ENCODE peak calls at places on chromosomes 4 and X, in five cellular contexts. I is mammary epithelial cell, T is PC-3, H is HCT116, O is neuronal stem cell. Y is an unnamed sample. For H3K4me1, the result is how much of the 10 kb centered on the place peaks cover.

GRCh38 chrX:104156630-104157529 is at the start of gene SLC25A53:
- DNase-seq in I (peak), T (peak), H (peak), O (peak), Y (peak)

GRCh38 chr4:2961411-2962098 is 1.7 kb downstream of the NOP14 start:
- DNase-seq in H (no peak), T (no peak), O (peak), I (no peak), Y (no peak)

GRCh38 chr4:24180586-24180985 is 290.7 kb upstream of the PPARGC1A start:
- DNase-seq in H (no peak), O (no peak), I (no peak), T (no peak), Y (no peak)

GRCh38 chrX:152663086-152663485 is 25.4 kb downstream of the GABRQ start:
- DNase-seq in I (no peak), H (no peak), T (no peak), O (no peak), Y (no peak)

GRCh38 chr4:25030283-25031076 is at the start of gene LGI2:
- DNase-seq in T (peak), O (peak), H (no peak), I (no peak), Y (peak)

GRCh38 chr4:113248320-113248719 is 198.9 kb downstream of the ANK2 start:
- DNase-seq in H (peak), I (no peak), O (no peak), T (no peak), Y (no peak)

GRCh38 chrX:115490814-115491213 is 70.2 kb upstream of the PLS3 start:
- DNase-seq in O (no peak), T (no peak), I (no peak), H (no peak), Y (no peak)

GRCh38 chr4:69321153-69321729 is 41.0 kb downstream of the UGT2B28 start:
- DNase-seq in I (peak), O (no peak), H (no peak), T (no peak), Y (no peak)

GRCh38 chrX:16528620-16529019 is 121.3 kb upstream of the S100G start:
- DNase-seq in O (no peak), H (no peak), T (no peak), I (no peak), Y (no peak)

GRCh38 chrX:70478521-70478920 is 33.9 kb downstream of the DLG3 start:
- DNase-seq in O (no peak), T (no peak), I (no peak), H (no peak), Y (no peak)

GRCh38 chrX:70479970-70480659 is 35.5 kb downstream of the DLG3 start:
- DNase-seq in H (no peak), I (no peak), O (no peak), T (peak), Y (peak)

GRCh38 chrX:70480660-70481018 is 36.0 kb downstream of the DLG3 start:
- DNase-seq in T (no peak), O (no peak), I (no peak), H (no peak), Y (no peak)

GRCh38 chrX:70477734-70478075 is 33.1 kb downstream of the DLG3 start:
- DNase-seq in I (no peak), H (no peak), O (no peak), T (no peak), Y (no peak)

GRCh38 chrX:70479197-70479969 is 34.7 kb downstream of the DLG3 start:
- DNase-seq in O (no peak), I (peak), T (peak), H (no peak), Y (peak)
- H3K4me1 ChIP-seq in O (under half), I (under half), T (half or more), H (half or more), Y (under half)

GRCh38 chr4:151409470-151410313 is 716 bp downstream of the FHIP1A start:
- DNase-seq in O (peak), T (peak), H (peak), I (peak), Y (peak)
- H2AFZ ChIP-seq in O (peak), T (peak), H (peak), I (peak), Y (peak)

GRCh38 chrX:41722220-41722619 is 1.8 kb upstream of the GPR82 start:
- DNase-seq in T (no peak), I (no peak), H (no peak), O (no peak), Y (no peak)

GRCh38 chrX:41721590-41721989 is 2.4 kb upstream of the GPR82 start:
- DNase-seq in O (no peak), I (no peak), H (no peak), T (no peak), Y (no peak)

GRCh38 chrX:41723821-41724220 is at the start of gene GPR82:
- DNase-seq in O (no peak), H (no peak), T (no peak), I (no peak), Y (no peak)

GRCh38 chrX:41722816-41723215 is 1.2 kb upstream of the GPR82 start:
- DNase-seq in H (no peak), I (no peak), T (no peak), O (no peak), Y (no peak)

DNA sequence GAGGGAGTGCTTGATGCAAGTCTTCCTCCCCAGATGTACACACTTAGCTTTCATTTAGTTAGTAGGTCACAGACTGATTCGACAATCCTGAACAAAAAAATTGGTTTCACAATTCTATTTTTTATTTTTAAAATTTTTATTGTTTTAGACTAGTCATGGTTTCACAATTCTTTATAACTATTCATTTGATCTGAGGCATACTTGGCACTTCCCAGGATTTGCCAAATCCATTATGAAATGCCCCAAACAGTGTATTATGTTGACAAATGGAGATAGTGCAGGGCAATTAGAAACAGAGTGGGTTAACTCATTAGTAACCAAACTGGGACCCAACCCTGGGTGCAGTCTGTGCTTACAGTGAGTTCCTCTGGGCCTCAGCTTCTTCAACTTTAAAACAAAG is 676 bp upstream of the GPR82 start:
- DNase-seq in T (no peak), H (no peak), I (no peak), O (no peak), Y (no peak)
- H3K4me2 ChIP-seq in T (no peak), H (no peak), I (no peak), O (no peak), Y (no peak)

GRCh38 chr4:168835880-168836454 is 174.1 kb downstream of the CBR4 start:
- DNase-seq in I (no peak), O (no peak), T (no peak), H (no peak), Y (no peak)

GRCh38 chr4:168840386-168840763 is 169.7 kb downstream of the CBR4 start:
- DNase-seq in O (no peak), I (no peak), H (no peak), T (no peak), Y (no peak)

GRCh38 chr4:168839758-168840385 is 170.2 kb downstream of the CBR4 start:
- DNase-seq in T (no peak), H (no peak), O (no peak), I (no peak), Y (peak)

GRCh38 chr4:168836482-168836881 is 173.6 kb downstream of the CBR4 start:
- DNase-seq in T (no peak), O (no peak), I (no peak), H (no peak), Y (no peak)

GRCh38 chr4:168837922-168838321 is 172.1 kb downstream of the CBR4 start:
- DNase-seq in I (no peak), H (no peak), O (no peak), T (no peak), Y (no peak)
- H3K4me1 ChIP-seq in I (half or more), H (under half), O (under half), T (under half), Y (under half)